ENCODE peak calls at places on chromosomes 2 and 18, in four cellular contexts. T is body of pancreas, I is tibial nerve, D is neural crest cell. A is an unnamed sample.

GRCh38 chr2:68832161-68832869 is 38.9 kb downstream of the BMP10 start:
- DNase-seq in D (no peak), T (peak; percentile 74), I (no peak), A (no peak)

GRCh38 chr2:39202639-39203369 is 41.0 kb downstream of the CDKL4 start:
- DNase-seq in T (no peak), D (no peak), I (no peak), A (no peak)

GRCh38 chr2:177078416-177078815 is 134.2 kb upstream of the HNRNPA3 start:
- DNase-seq in T (peak; percentile 32), I (peak; percentile 24), D (no peak), A (no peak)

GRCh38 chr2:149399934-149400615 is 69.7 kb downstream of the LYPD6 start:
- DNase-seq in D (no peak), T (peak; percentile 8), I (no peak), A (no peak)

GRCh38 chr2:5719629-5720334 is 27.6 kb downstream of the SOX11 start:
- DNase-seq in T (no peak), I (no peak), D (no peak), A (no peak)

GRCh38 chr2:169509955-169510354 is 453 bp downstream of the KLHL41 start:
- DNase-seq in I (no peak), D (no peak), T (no peak), A (no peak)

GRCh38 chr18:49074505-49074904 is 123.7 kb upstream of the SMAD7 start:
- DNase-seq in T (no peak), I (no peak), D (no peak), A (no peak)

GRCh38 chr2:101516833-101517690 is 42.1 kb upstream of the RFX8 start:
- DNase-seq in D (no peak), I (no peak), T (peak; percentile 25), A (no peak)

GRCh38 chr18:8602557-8602956 is 6.7 kb upstream of the RAB12 start:
- DNase-seq in T (no peak), D (no peak), I (no peak), A (no peak)

GRCh38 chr2:97748397-97748796 is 35.0 kb downstream of the ZAP70 start:
- DNase-seq in I (no peak), D (peak; percentile 26), T (no peak), A (no peak)

GRCh38 chr2:164068063-164068462 is 332.3 kb upstream of the FIGN start:
- DNase-seq in D (no peak), T (no peak), I (no peak), A (no peak)

GRCh38 chr2:109689973-109690372 is 75.8 kb downstream of the SOWAHC start:
- DNase-seq in I (no peak), D (no peak), T (no peak), A (no peak)

GRCh38 chr2:222033541-222033940 is 265.3 kb downstream of the PAX3 start:
- DNase-seq in I (no peak), T (no peak), D (no peak), A (no peak)

GRCh38 chr2:50535971-50536759 is 495.8 kb downstream of the NRXN1 start:
- DNase-seq in T (no peak), D (peak; percentile 26), I (no peak), A (no peak)

GRCh38 chr2:216636570-216637450 is 3.6 kb downstream of the IGFBP2 start:
- DNase-seq in D (peak; percentile 23), T (peak; percentile 76), I (no peak), A (no peak)

GRCh38 chr2:239316562-239317465 is 84.0 kb downstream of the HDAC4 start:
- DNase-seq in D (no peak), T (peak; percentile 60), I (no peak), A (peak; percentile 45)

GRCh38 chr2:227376911-227377396 is 2.2 kb downstream of the TM4SF20 start:
- DNase-seq in I (no peak), D (no peak), T (no peak), A (no peak)

GRCh38 chr2:239109041-239109915 is 261.4 kb downstream of the TWIST2 start:
- DNase-seq in T (peak; percentile 64), I (no peak), D (no peak), A (no peak)

GRCh38 chr18:31386683-31387082 is 10.1 kb downstream of the DSG4 start:
- DNase-seq in D (no peak), I (no peak), T (no peak), A (no peak)

GRCh38 chr18:23740105-23740830 is 51.0 kb downstream of the LAMA3 start:
- DNase-seq in I (no peak), D (no peak), T (no peak), A (no peak)

GRCh38 chr2:85160946-85161625 is 27.9 kb downstream of the TCF7L1 start:
- DNase-seq in D (no peak), I (no peak), T (no peak), A (no peak)

GRCh38 chr2:186516396-186516795 is 30.3 kb downstream of the ZC3H15 start:
- DNase-seq in T (no peak), I (no peak), D (no peak), A (no peak)

GRCh38 chr2:64482765-64483504 is 29.0 kb downstream of the LGALSL start:
- DNase-seq in I (no peak), D (no peak), T (peak; percentile 47), A (no peak)

GRCh38 chr18:5993938-5994337 is 98.6 kb upstream of the TMEM200C start:
- DNase-seq in D (no peak), T (no peak), I (no peak), A (no peak)

GRCh38 chr2:44934962-44935853 is 6.3 kb upstream of the SIX3 start:
- DNase-seq in I (no peak), T (no peak), D (no peak), A (no peak)

GRCh38 chr18:5979971-5980457 is 84.7 kb upstream of the TMEM200C start:
- DNase-seq in I (no peak), T (no peak), D (no peak), A (no peak)

GRCh38 chr2:63053889-63054725 is 3.5 kb downstream of the OTX1 start:
- DNase-seq in I (no peak), D (peak; percentile 34), T (no peak), A (no peak)

GRCh38 chr2:79131687-79132086 is 11.4 kb downstream of the REG1A start:
- DNase-seq in D (no peak), T (peak; percentile 52), I (no peak), A (no peak)
- TF ChIP-seq CTCF in D (no peak), T (no peak), I (no peak), A (no peak)

DNA sequence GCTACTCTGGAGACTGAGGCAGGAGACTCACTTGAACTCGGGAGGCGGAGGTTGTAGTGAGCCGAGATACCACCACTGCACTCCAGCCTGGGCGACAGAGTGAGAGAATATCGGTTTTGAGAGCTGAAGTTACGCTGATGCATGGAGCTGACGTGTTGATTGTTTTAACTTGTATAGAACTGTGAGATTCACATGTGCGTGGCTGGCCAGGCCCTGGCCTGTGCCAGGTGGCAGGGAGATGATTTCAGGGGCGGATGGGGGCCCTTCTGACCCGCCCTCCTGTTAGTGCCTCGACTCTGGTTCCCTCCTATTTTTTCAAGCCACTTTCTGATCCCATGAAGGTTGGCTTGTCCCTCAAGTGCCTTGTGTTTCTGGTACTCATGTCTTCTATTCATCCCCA is 25.7 kb downstream of the GATA6 start:
- DNase-seq in I (no peak), T (no peak), D (no peak), A (no peak)
- TF ChIP-seq CTCF in I (no peak), T (no peak), D (no peak), A (no peak)

DNA sequence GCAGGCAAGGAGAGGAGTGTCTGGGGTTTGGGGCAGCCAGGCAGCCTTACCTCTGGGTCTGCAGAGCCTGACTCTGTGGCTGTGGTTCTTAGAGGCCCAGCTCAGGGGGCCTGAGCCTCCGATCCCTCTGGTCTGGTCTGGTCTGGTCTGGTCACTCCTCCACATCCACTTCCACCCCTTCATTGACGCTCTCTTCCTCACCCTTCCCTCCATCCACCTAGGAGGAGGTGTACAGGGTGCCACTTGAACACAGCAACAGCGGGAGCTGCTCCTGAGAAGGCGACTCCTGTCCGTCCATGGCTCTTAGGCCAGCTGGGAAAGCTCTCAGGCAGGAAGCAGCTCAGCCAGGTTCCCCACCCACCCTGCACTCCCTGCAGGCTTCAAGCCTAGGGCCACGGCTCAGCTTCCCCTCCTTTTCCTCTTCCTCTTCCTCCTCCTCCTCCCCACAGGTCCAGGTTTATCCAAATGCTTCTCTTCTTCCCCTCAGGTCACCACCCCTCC is 16.9 kb downstream of the GPR55 start:
- DNase-seq in T (no peak), I (no peak), D (no peak), A (no peak)
- TF ChIP-seq CTCF in T (no peak), I (no peak), D (no peak), A (no peak)

DNA sequence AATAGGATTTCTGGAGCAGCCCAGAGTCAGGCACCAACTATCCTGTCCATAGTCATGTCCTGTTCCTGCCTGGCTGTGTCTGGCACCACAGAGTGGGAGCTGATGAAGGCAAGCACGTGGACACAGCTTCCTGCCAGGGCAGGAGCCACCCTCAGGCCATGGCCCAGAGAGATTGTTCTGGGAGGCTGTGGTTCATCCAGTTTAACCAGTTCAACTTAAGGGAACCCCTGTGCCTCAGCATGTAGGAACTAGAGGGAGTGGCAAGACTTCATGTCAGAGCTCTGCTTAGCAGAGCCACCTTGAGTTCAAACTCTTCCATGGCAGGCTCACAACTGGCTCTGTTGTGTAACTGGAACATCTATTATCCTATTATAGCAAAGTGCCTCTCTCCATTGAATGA is 73.2 kb upstream of the NCKAP5 start:
- DNase-seq in D (no peak), T (peak; percentile 9), I (no peak), A (no peak)
- TF ChIP-seq CTCF in D (no peak), T (no peak), I (no peak), A (no peak)

GRCh38 chr2:108182489-108182888 is 57.3 kb upstream of the SULT1C3 start:
- DNase-seq in T (no peak), I (no peak), D (peak; percentile 51), A (no peak)
- TF ChIP-seq CTCF in T (no peak), I (no peak), D (peak; percentile 51), A (no peak)

DNA sequence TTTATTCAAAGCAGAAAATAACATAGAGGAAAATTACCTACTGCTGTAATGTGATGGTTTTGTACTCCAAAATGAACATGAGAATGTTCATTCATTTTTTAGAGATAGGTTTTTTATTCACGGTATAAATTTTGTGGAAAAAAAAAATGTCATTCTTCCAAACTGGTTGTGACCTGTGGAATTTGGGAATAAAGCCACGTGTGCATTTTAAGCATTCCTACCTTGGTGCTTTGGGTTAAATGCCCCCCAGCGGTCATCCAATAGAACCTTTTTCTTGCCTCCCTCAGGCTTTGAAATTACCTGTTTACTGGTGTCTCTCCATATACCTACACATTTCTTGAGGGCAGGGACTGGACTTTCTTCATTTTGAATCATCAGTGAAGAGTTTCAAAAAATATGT is 740.7 kb downstream of the DPP10 start:
- DNase-seq in I (no peak), D (no peak), T (no peak), A (no peak)
- TF ChIP-seq CTCF in I (no peak), D (peak; percentile 33), T (no peak), A (no peak)

GRCh38 chr2:237132799-237133198 is 47.1 kb downstream of the COPS8 start:
- DNase-seq in I (no peak), D (no peak), T (no peak), A (no peak)
- TF ChIP-seq CTCF in I (no peak), D (peak; percentile 44), T (no peak), A (no peak)

DNA sequence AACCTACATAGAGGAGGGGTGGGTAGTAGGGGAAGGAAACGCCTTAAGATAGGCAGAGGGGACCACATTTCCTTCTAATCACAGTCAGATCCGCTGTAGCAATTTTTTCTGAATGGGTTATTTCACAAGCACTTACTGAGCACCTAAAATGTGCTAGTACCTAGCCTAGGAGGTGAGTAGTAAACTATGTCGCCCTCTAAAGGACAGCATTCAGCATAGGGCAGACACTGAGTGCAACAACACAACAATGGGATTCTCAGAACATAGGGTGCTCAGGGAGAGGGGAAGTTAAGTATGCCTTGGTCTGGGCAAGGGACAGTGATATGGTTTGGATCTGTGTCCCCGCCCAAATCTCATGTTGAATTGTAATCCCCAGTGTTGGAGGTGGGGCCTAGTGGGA is 166.1 kb upstream of the RAB6C start:
- DNase-seq in T (no peak), D (no peak), I (no peak), A (no peak)
- TF ChIP-seq CTCF in T (no peak), D (no peak), I (no peak), A (no peak)

A was measured in omental fat pad.